ENCODE peak calls at places on chromosomes 3 and 15, in five cellular contexts. One of them, this sample, is unnamed.

GRCh38 chr15:41017051-41017735 is 63.9 kb downstream of the CHAC1 start:
- DNase-seq in LoVo: no peak
- DNase-seq in RWPE1: no peak
- DNase-seq in nephron progenitor cell: no peak
- DNase-seq in activated CD4-positive, alpha-beta T cell treated with anti-CD3 and anti-CD28 coated beads for 24 hours: no peak
- DNase-seq in this sample: no peak

GRCh38 chr15:95025924-95026728 is 794.8 kb downstream of the MCTP2 start:
- DNase-seq in LoVo: peak; percentile 39
- DNase-seq in nephron progenitor cell: peak; percentile 78
- DNase-seq in activated CD4-positive, alpha-beta T cell treated with anti-CD3 and anti-CD28 coated beads for 24 hours: peak; percentile 1
- DNase-seq in RWPE1: peak; percentile 65
- DNase-seq in this sample: peak; percentile 72

GRCh38 chr15:73737506-73737905 is 15.6 kb downstream of the INSYN1 start:
- DNase-seq in nephron progenitor cell: no peak
- DNase-seq in LoVo: no peak
- DNase-seq in RWPE1: no peak
- DNase-seq in activated CD4-positive, alpha-beta T cell treated with anti-CD3 and anti-CD28 coated beads for 24 hours: no peak
- DNase-seq in this sample: no peak

GRCh38 chr3:134312873-134313838 is 61.1 kb downstream of the AMOTL2 start:
- DNase-seq in LoVo: no peak
- DNase-seq in nephron progenitor cell: peak; percentile 80
- DNase-seq in activated CD4-positive, alpha-beta T cell treated with anti-CD3 and anti-CD28 coated beads for 24 hours: no peak
- DNase-seq in RWPE1: peak; percentile 45
- DNase-seq in this sample: peak; percentile 46

GRCh38 chr3:197417896-197418618 is 119.6 kb upstream of the DLG1 start:
- DNase-seq in nephron progenitor cell: no peak
- DNase-seq in RWPE1: no peak
- DNase-seq in activated CD4-positive, alpha-beta T cell treated with anti-CD3 and anti-CD28 coated beads for 24 hours: no peak
- DNase-seq in LoVo: no peak
- DNase-seq in this sample: no peak

GRCh38 chr3:158103131-158103955 is 2.9 kb downstream of the SHOX2 start:
- DNase-seq in LoVo: no peak
- DNase-seq in nephron progenitor cell: peak; percentile 39
- DNase-seq in activated CD4-positive, alpha-beta T cell treated with anti-CD3 and anti-CD28 coated beads for 24 hours: no peak
- DNase-seq in RWPE1: no peak
- DNase-seq in this sample: no peak

GRCh38 chr3:48715179-48715800 is 1.7 kb downstream of the IP6K2 start:
- DNase-seq in nephron progenitor cell: peak; percentile 18
- DNase-seq in activated CD4-positive, alpha-beta T cell treated with anti-CD3 and anti-CD28 coated beads for 24 hours: no peak
- DNase-seq in LoVo: peak; percentile 28
- DNase-seq in RWPE1: no peak
- DNase-seq in this sample: peak; percentile 66

GRCh38 chr3:40971191-40972168 is 227.8 kb upstream of the CTNNB1 start:
- DNase-seq in LoVo: peak; percentile 83
- DNase-seq in activated CD4-positive, alpha-beta T cell treated with anti-CD3 and anti-CD28 coated beads for 24 hours: no peak
- DNase-seq in nephron progenitor cell: no peak
- DNase-seq in RWPE1: peak; percentile 72
- DNase-seq in this sample: peak; percentile 87

GRCh38 chr3:193593666-193594025 is 638 bp downstream of the OPA1 start:
- DNase-seq in RWPE1: peak; percentile 30
- DNase-seq in activated CD4-positive, alpha-beta T cell treated with anti-CD3 and anti-CD28 coated beads for 24 hours: peak; percentile 31
- DNase-seq in LoVo: peak; percentile 16
- DNase-seq in nephron progenitor cell: peak; percentile 12
- DNase-seq in this sample: peak; percentile 36

GRCh38 chr15:74428442-74428787 is 5.3 kb downstream of the SEMA7A start:
- DNase-seq in nephron progenitor cell: no peak
- DNase-seq in LoVo: no peak
- DNase-seq in activated CD4-positive, alpha-beta T cell treated with anti-CD3 and anti-CD28 coated beads for 24 hours: no peak
- DNase-seq in RWPE1: no peak
- DNase-seq in this sample: no peak

This sample was measured in epithelial cell of esophagus.